ENCODE peak calls at places on chromosomes 4 and X, in four cellular contexts. F is tibial artery, O is thoracic aorta, P is ovary. N is an unnamed sample.

GRCh38 chr4:10715135-10715534 is 30.6 kb upstream of the CLNK start:
- DNase-seq in F (no peak), P (no peak), O (no peak), N (no peak)

GRCh38 chr4:168585168-168586091 is 88.6 kb downstream of the PALLD start:
- DNase-seq in F (peak; percentile 89), O (peak; percentile 71), P (peak; percentile 83), N (peak; percentile 63)

GRCh38 chrX:39653656-39654055 is 444.1 kb downstream of the BCOR start:
- DNase-seq in P (no peak), F (no peak), O (no peak), N (no peak)

GRCh38 chrX:130196453-130196852 is 24.7 kb downstream of the RAB33A start:
- DNase-seq in F (no peak), P (no peak), O (no peak), N (no peak)

GRCh38 chr4:99945718-99946345 is 586 bp downstream of the DNAJB14 start:
- DNase-seq in F (no peak), P (no peak), O (no peak), N (no peak)

GRCh38 chrX:13627306-13627705 is 25.6 kb upstream of the TCEANC start:
- DNase-seq in O (no peak), F (no peak), P (no peak), N (no peak)

GRCh38 chr4:105147226-105148151 is 813 bp downstream of the TET2 start:
- DNase-seq in F (no peak), P (peak; percentile 34), O (no peak), N (no peak)

GRCh38 chr4:43339435-43339834 is 446.9 kb downstream of the GRXCR1 start:
- DNase-seq in F (no peak), P (no peak), O (no peak), N (no peak)

GRCh38 chr4:11931266-11931665 is 502.6 kb upstream of the HS3ST1 start:
- DNase-seq in O (no peak), P (no peak), F (no peak), N (no peak)

GRCh38 chr4:140243345-140243753 is 89.4 kb upstream of the MAML3 start:
- DNase-seq in F (no peak), O (no peak), P (no peak), N (no peak)

GRCh38 chrX:38221391-38221929 is 789 bp upstream of the SRPX start:
- DNase-seq in O (no peak), P (no peak), F (no peak), N (no peak)

GRCh38 chr4:2408401-2408958 is 10.0 kb downstream of the ZFYVE28 start:
- DNase-seq in F (no peak), P (no peak), O (no peak), N (no peak)

GRCh38 chr4:100017627-100018310 is 67.7 kb upstream of the H2AZ1 start:
- DNase-seq in P (no peak), F (no peak), O (no peak), N (no peak)

GRCh38 chr4:86935833-86936721 is 1.3 kb downstream of the AFF1 start:
- DNase-seq in O (no peak), P (peak; percentile 71), F (peak; percentile 84), N (no peak)

GRCh38 chr4:616911-617643 is 8.3 kb upstream of the PDE6B start:
- DNase-seq in O (no peak), P (peak; percentile 6), F (peak; percentile 57), N (peak; percentile 24)

GRCh38 chr4:180840142-180840541 is 1403.1 kb upstream of the TENM3 start:
- DNase-seq in P (no peak), O (no peak), F (no peak), N (no peak)

GRCh38 chr4:3371581-3372001 is 70.2 kb upstream of the HGFAC start:
- DNase-seq in F (no peak), P (peak; percentile 47), O (no peak), N (no peak)

GRCh38 chrX:21490341-21490740 is 116.1 kb downstream of the CNKSR2 start:
- DNase-seq in P (no peak), F (no peak), O (no peak), N (no peak)

GRCh38 chr4:176601156-176601555 is 191.6 kb downstream of the VEGFC start:
- DNase-seq in F (no peak), O (no peak), P (no peak), N (no peak)

GRCh38 chrX:37383313-37383712 is 34.1 kb downstream of the PRRG1 start:
- DNase-seq in O (no peak), P (no peak), F (no peak), N (no peak)

GRCh38 chr4:184444953-184445309 is 29.4 kb downstream of the IRF2 start:
- DNase-seq in O (no peak), P (no peak), F (no peak), N (no peak)

GRCh38 chr4:181949704-181950312 is 293.4 kb upstream of the TENM3 start:
- DNase-seq in P (no peak), O (no peak), F (no peak), N (no peak)

GRCh38 chr4:119638359-119638758 is 9.8 kb upstream of the PDE5A start:
- DNase-seq in F (no peak), P (no peak), O (no peak), N (no peak)

GRCh38 chr4:40228497-40229365 is 31.9 kb downstream of the RHOH start:
- DNase-seq in O (no peak), P (no peak), F (no peak), N (no peak)

GRCh38 chr4:85828295-85828910 is 353.5 kb downstream of the ARHGAP24 start:
- DNase-seq in F (no peak), O (no peak), P (no peak), N (no peak)

GRCh38 chr4:94827481-94828110 is 69.8 kb downstream of the BMPR1B start:
- DNase-seq in F (no peak), P (no peak), O (no peak), N (no peak)

GRCh38 chr4:74449571-74450297 is 4.8 kb downstream of the AREG start:
- DNase-seq in P (no peak), F (no peak), O (no peak), N (no peak)
- H3K27ac ChIP-seq in P (no peak overlapping the region), F (no peak overlapping the region), O (no peak overlapping the region), N (no peak overlapping the region)

GRCh38 chr4:81724925-81725329 is 253.2 kb upstream of the RASGEF1B start:
- DNase-seq in F (peak; percentile 68), O (no peak), P (no peak), N (no peak)

GRCh38 chr4:81722229-81722900 is 250.7 kb upstream of the RASGEF1B start:
- DNase-seq in P (no peak), F (no peak), O (no peak), N (no peak)

GRCh38 chr4:81723044-81723884 is 251.6 kb upstream of the RASGEF1B start:
- DNase-seq in O (no peak), F (no peak), P (no peak), N (no peak)

DNA sequence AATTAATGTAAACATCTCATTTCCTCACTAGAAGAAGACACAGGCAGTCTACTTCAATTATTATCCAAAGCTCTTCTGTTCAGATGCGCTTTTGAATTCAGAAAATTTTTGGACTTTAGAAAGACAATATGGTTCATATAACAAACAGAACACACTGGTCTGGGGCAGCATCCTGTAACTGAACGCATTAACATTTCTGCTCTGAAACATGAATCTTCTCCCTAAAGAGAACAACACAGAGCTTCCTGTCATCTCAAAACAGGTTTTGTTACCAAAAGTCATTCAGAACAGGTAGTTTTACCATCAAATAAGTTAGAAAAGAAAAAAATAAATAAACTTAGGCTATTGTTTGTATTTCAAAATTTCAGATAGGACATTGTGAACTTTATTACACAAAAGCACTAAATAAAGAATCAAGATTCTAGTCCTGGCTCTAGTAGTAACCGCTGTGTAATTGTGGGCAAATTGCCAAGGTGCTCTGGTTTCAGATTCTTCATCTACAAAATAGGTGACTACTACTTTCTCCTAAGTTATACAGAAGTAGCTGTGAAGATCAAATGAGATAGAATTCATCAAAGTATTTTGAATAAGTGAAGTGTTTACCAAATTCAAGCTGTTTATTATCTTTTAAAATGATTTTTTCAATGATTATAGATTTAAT is 252.3 kb upstream of the RASGEF1B start:
- DNase-seq in P (peak; percentile 26), O (no peak), F (no peak), N (no peak)
- H3K27ac ChIP-seq in P (no peak overlapping the region), O (no peak overlapping the region), F (no peak overlapping the region), N (no peak overlapping the region)

DNA sequence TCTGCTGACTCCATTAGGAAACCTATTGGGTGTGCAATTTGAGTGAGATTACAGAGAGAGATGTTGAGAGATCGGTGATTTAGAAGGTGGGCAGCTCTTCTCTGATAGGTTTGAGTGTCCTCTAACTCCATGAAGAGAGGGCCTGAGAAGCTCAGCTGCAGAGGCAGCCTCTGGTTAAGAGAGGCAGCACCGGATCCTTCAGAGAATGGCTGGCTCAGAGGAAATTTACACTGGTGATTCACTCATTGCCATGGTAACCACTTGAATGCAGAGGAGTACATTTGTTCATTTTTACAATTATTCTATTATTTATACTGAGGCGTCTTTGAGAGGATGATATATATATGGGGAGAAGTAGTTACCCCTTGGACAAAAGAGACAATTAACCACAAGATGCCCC is 171.7 kb downstream of the PDGFRA start:
- DNase-seq in P (peak; percentile 34), F (no peak), O (no peak), N (no peak)
- H3K27ac ChIP-seq in P (no peak overlapping the region), F (no peak overlapping the region), O (no peak overlapping the region), N (no peak overlapping the region)

GRCh38 chrX:41903544-41903943 is 19.8 kb downstream of the CASK start:
- DNase-seq in O (no peak), P (no peak), F (no peak), N (no peak)

GRCh38 chrX:41909068-41909467 is 14.3 kb downstream of the CASK start:
- DNase-seq in P (no peak), O (no peak), F (no peak), N (no peak)

DNA sequence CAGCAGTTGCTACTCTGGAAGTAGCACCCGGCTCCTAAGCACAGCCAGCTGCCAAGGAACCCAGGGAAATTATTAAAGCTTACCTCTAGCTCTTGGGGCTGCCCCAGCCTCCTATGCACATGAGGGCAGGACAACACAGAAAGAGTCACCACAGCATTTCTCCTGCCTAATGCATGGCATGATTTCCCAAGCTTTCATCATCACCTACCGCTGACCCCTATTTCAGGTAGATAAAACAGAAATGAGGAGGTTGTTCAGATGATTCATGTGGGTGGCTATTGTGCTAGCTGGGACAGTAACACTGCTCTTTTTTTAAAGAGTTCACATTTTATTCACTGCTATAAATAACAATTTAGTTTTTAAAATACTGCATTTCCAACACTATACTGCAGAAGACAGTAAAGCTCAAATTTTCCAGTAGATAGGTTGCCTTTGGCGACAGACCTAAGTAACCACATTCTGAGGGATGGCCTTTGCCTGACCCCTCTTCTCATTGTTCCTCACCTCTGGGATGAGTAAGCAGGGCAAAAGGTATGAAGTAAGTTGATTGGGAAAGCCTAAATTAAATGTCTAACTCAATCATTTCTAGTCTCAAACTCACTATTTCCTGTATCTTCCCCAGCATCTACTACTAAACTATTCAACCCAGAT is 16.7 kb downstream of the CASK start:
- DNase-seq in F (no peak), O (no peak), P (no peak), N (no peak)
- H3K27ac ChIP-seq in F (no peak overlapping the region), O (no peak overlapping the region), P (no peak overlapping the region), N (no peak overlapping the region)

GRCh38 chr4:113637823-113638691 is 123.5 kb downstream of the CAMK2D start:
- DNase-seq in O (no peak), P (no peak), F (no peak), N (no peak)

GRCh38 chr4:113637363-113637762 is 124.2 kb downstream of the CAMK2D start:
- DNase-seq in F (no peak), O (no peak), P (no peak), N (no peak)

GRCh38 chr4:113641025-113641431 is 120.5 kb downstream of the CAMK2D start:
- DNase-seq in O (no peak), F (no peak), P (no peak), N (no peak)

GRCh38 chr4:113636877-113637276 is 124.7 kb downstream of the CAMK2D start:
- DNase-seq in F (no peak), O (no peak), P (no peak), N (no peak)

GRCh38 chr4:113639311-113639710 is 122.2 kb downstream of the CAMK2D start:
- DNase-seq in P (no peak), O (no peak), F (no peak), N (no peak)
- H3K27ac ChIP-seq in P (no peak overlapping the region), O (no peak overlapping the region), F (no peak overlapping the region), N (peak overlapping the region; percentile 29)